ENCODE peak calls at places on chromosomes 12 and 14, in four cellular contexts. H is left lung; B is naive thymus-derived CD4-positive, alpha-beta T cell; S is pancreas. Y is an unnamed sample.
A peak's percentile ranks its signal among the peaks of the same experiment; 100 is the strongest.

GRCh38 chr14:50388256-50388931 is 8.3 kb downstream of the CDKL1 start:
- DNase-seq in H (no peak), B (no peak), S (peak; percentile 74), Y (peak; percentile 41)

GRCh38 chr12:92759634-92760268 is 57.0 kb downstream of the PLEKHG7 start:
- DNase-seq in H (no peak), B (no peak), S (no peak), Y (no peak)

GRCh38 chr14:69315302-69315701 is 55.3 kb downstream of the GALNT16 start:
- DNase-seq in H (no peak), B (no peak), S (no peak), Y (peak; percentile 49)

GRCh38 chr14:100708349-100709217 is 18.1 kb upstream of the DLK1 start:
- DNase-seq in H (peak; percentile 85), B (no peak), S (peak; percentile 93), Y (peak; percentile 57)

GRCh38 chr12:80195143-80195726 is 95.9 kb downstream of the OTOGL start:
- DNase-seq in H (no peak), B (no peak), S (no peak), Y (no peak)

GRCh38 chr12:3912863-3913262 is 39.7 kb upstream of the PARP11 start:
- DNase-seq in H (no peak), B (no peak), S (no peak), Y (no peak)

GRCh38 chr12:110012659-110013058 is 13.4 kb downstream of the ANKRD13A start:
- DNase-seq in H (no peak), B (no peak), S (no peak), Y (no peak)

GRCh38 chr12:110689002-110689600 is at the start of gene HVCN1:
- DNase-seq in H (peak; percentile 89), B (no peak), S (peak; percentile 34), Y (peak; percentile 56)

GRCh38 chr14:71165121-71165574 is 257.9 kb downstream of the PCNX1 start:
- DNase-seq in H (no peak), B (no peak), S (no peak), Y (no peak)

GRCh38 chr14:30243805-30244204 is 315.2 kb upstream of the G2E3 start:
- DNase-seq in H (no peak), B (no peak), S (no peak), Y (no peak)

GRCh38 chr14:35558680-35559079 is 24.7 kb downstream of the INSM2 start:
- DNase-seq in H (no peak), B (no peak), S (no peak), Y (no peak)

GRCh38 chr14:94379291-94380224 is 8.8 kb downstream of the SERPINA1 start:
- DNase-seq in H (no peak), B (no peak), S (no peak), Y (no peak)

GRCh38 chr12:104303538-104304151 is at the start of gene EID3:
- DNase-seq in H (peak; percentile 98), B (peak; percentile 88), S (peak; percentile 87), Y (peak; percentile 86)

GRCh38 chr14:64176330-64176729 is 117.8 kb downstream of the ESR2 start:
- DNase-seq in H (no peak), B (no peak), S (no peak), Y (no peak)

GRCh38 chr12:64946132-64946829 is 121.8 kb downstream of the TBC1D30 start:
- DNase-seq in H (no peak), B (no peak), S (no peak), Y (peak; percentile 21)

GRCh38 chr14:96501746-96502620 is at the start of gene PAPOLA:
- DNase-seq in H (peak; percentile 99), B (peak; percentile 94), S (peak; percentile 93), Y (peak; percentile 95)

GRCh38 chr12:3140284-3140683 is 63.1 kb downstream of the TSPAN9 start:
- DNase-seq in H (no peak), B (no peak), S (no peak), Y (no peak)

GRCh38 chr14:29580763-29581162 is 346.9 kb downstream of the PRKD1 start:
- DNase-seq in H (no peak), B (no peak), S (no peak), Y (no peak)

GRCh38 chr12:88897723-88898122 is 317.5 kb upstream of the KITLG start:
- DNase-seq in H (no peak), B (no peak), S (no peak), Y (no peak)

GRCh38 chr12:1044697-1045096 is 53.7 kb downstream of the ERC1 start:
- DNase-seq in H (no peak), B (no peak), S (no peak), Y (no peak)

GRCh38 chr14:67533754-67534085 is 630 bp downstream of the PLEKHH1 start:
- DNase-seq in H (no peak), B (no peak), S (no peak), Y (no peak)

GRCh38 chr14:32434180-32434579 is 105.1 kb downstream of the AKAP6 start:
- DNase-seq in H (no peak), B (no peak), S (no peak), Y (no peak)

GRCh38 chr12:107318554-107318803 is 225.1 kb upstream of the CRY1 start:
- DNase-seq in H (no peak), B (no peak), S (no peak), Y (no peak)

GRCh38 chr14:94823556-94824341 is 53.8 kb upstream of the GSC start:
- DNase-seq in H (no peak), B (no peak), S (no peak), Y (no peak)

GRCh38 chr14:68549057-68549421 is 243.8 kb downstream of the ZFP36L1 start:
- DNase-seq in H (no peak), B (no peak), S (no peak), Y (peak; percentile 68)

DNA sequence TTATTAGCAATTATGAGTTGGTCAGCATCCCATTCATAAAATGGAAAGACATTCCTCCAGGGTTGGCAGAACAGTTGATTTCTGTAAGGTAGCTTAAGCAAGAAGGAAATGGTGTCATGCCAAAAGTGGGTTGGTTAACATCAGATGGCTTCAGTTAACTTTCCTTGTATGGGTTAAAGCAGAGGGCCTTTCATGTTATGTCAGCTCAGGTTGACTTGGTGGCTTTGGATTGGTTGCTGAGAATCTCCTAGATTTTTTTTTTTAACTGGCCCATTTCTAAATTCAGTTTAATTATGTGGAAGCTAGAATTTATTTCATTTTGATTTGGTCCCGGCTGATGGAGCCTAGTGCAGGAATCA is 87.8 kb downstream of the BBS10 start:
- DNase-seq in H (no peak), B (no peak), S (no peak), Y (no peak)
- H3K27ac ChIP-seq in H (peak overlapping the region; percentile 21), B (no peak overlapping the region), S (no peak overlapping the region), Y (no peak overlapping the region)

DNA sequence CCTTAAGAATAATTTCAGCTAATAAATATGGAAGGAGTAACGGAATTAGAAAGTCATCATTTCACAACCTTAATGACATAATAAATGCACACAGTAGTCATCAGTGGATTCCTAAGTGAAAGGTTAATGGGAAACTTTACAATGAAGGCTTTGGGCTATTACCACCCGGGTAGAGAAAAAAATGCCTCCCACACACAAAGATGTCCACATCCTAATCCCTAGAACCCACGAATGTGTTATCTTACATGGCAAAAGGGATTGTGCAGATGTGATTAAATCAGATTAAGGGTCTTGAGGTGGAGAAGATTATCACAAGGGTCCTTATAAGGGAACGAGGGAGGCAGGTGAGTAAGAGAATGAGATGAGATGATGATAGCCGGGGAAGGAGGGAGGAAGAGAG is 5.6 kb downstream of the TMED10 start:
- DNase-seq in H (no peak), B (no peak), S (no peak), Y (no peak)
- H3K4me1 ChIP-seq in H (peaks cover 19% of the 10 kb centered on the region), B (peaks cover 34% of the 10 kb centered on the region), S (peaks cover 42% of the 10 kb centered on the region), Y (peaks cover 3% of the 10 kb centered on the region)

DNA sequence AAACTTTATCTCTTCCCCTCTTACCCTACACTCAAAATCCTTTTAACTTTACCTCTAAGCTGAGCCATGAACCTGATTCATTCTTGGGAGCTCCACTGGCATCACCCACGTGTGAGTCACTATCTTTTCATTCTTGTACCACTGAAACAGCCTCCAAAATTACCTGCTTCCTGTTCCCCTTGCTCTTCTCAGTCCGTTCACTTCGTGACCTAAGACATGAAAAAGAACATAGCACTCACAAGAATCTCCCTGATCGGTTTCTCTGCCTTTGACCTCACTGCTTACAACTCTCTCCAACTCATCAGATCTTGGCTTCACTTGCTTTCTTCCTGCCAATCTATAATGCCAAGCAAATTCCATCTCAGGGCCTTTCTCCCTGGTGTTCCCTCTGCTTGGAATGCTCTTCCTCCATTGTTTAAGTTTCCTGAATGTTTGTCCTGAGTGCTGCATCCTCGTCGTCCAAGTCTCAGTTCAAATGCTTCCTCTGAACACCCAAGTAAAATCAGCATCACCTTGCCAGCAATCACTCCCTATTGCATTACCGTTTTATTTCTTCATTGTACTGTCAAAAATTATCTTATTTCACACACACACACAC is 9.2 kb downstream of the GLIPR1 start:
- DNase-seq in H (no peak), B (no peak), S (no peak), Y (no peak)
- H3K27ac ChIP-seq in H (no peak overlapping the region), B (peak overlapping the region; percentile 15), S (no peak overlapping the region), Y (no peak overlapping the region)

GRCh38 chr14:72986214-72986613 is 40.7 kb downstream of the ZFYVE1 start:
- DNase-seq in H (no peak), B (no peak), S (no peak), Y (no peak)

GRCh38 chr14:72990171-72990570 is 36.7 kb downstream of the ZFYVE1 start:
- DNase-seq in H (no peak), B (no peak), S (no peak), Y (no peak)
- H3K4me1 ChIP-seq in H (no peaks in the 10 kb centered on the region), B (no peaks in the 10 kb centered on the region), S (no peaks in the 10 kb centered on the region), Y (no peaks in the 10 kb centered on the region)

Y was measured in uterus.